ENCODE peak calls at places on chromosomes 3 and 15, in ten cellular contexts. Z, E, K, V, C, R, U, B, I and S are unnamed samples.
A peak's percentile ranks its signal among the peaks of the same experiment; 100 is the strongest.

GRCh38 chr3:158802399-158803023 is 657 bp downstream of the MFSD1 start:
- DNase-seq in Z (peak; percentile 26), E (no peak), K (no peak), V (no peak), C (no peak), R (no peak), U (no peak), B (no peak), I (peak; percentile 27), S (no peak)

GRCh38 chr3:119236756-119237155 is 3.9 kb downstream of the B4GALT4 start:
- DNase-seq in Z (peak; percentile 21), E (no peak), K (no peak), V (no peak), C (no peak), R (no peak), U (no peak), B (no peak), I (no peak), S (no peak)

GRCh38 chr15:68541743-68542142 is 37.0 kb upstream of the CORO2B start:
- DNase-seq in Z (no peak), E (no peak), K (no peak), V (no peak), C (no peak), R (no peak), U (no peak), B (no peak), I (no peak), S (no peak)

GRCh38 chr3:57967590-57967989 is 40.6 kb upstream of the FLNB start:
- DNase-seq in Z (peak; percentile 37), E (no peak), K (no peak), V (no peak), C (no peak), R (no peak), U (no peak), B (no peak), I (no peak), S (no peak)

GRCh38 chr3:38655708-38656300 is 6.3 kb upstream of the SCN5A start:
- DNase-seq in Z (peak; percentile 47), E (no peak), K (no peak), V (no peak), C (peak; percentile 47), R (peak; percentile 15), U (no peak), B (no peak), I (peak; percentile 53), S (no peak)

GRCh38 chr3:47643092-47643491 is 64.4 kb upstream of the CSPG5 start:
- DNase-seq in Z (no peak), E (no peak), K (no peak), V (no peak), C (no peak), R (no peak), U (no peak), B (no peak), I (no peak), S (no peak)

GRCh38 chr3:8607285-8608040 is 37.1 kb downstream of the SSUH2 start:
- DNase-seq in Z (no peak), E (peak; percentile 51), K (no peak), V (no peak), C (peak; percentile 53), R (peak; percentile 50), U (no peak), B (peak; percentile 57), I (peak; percentile 0), S (no peak)

GRCh38 chr3:79930196-79930595 is 162.4 kb upstream of the ROBO1 start:
- DNase-seq in Z (no peak), E (no peak), K (no peak), V (no peak), C (no peak), R (no peak), U (no peak), B (no peak), I (no peak), S (no peak)

GRCh38 chr15:88243895-88244787 is 12.4 kb downstream of the NTRK3 start:
- DNase-seq in Z (peak; percentile 39), E (no peak), K (no peak), V (no peak), C (peak; percentile 42), R (no peak), U (no peak), B (no peak), I (peak; percentile 13), S (peak; percentile 25)

GRCh38 chr15:29452881-29453731 is 183.5 kb upstream of the NSMCE3 start:
- DNase-seq in Z (no peak), E (no peak), K (no peak), V (no peak), C (peak; percentile 16), R (no peak), U (no peak), B (no peak), I (no peak), S (no peak)

GRCh38 chr3:12287727-12288465 is 974 bp upstream of the PPARG start:
- DNase-seq in Z (no peak), E (no peak), K (no peak), V (no peak), C (peak; percentile 67), R (no peak), U (no peak), B (peak; percentile 75), I (no peak), S (peak; percentile 3)

GRCh38 chr3:49276475-49277356 is at the start of gene C3orf62:
- DNase-seq in Z (peak; percentile 73), E (peak; percentile 62), K (peak; percentile 61), V (peak; percentile 42), C (peak; percentile 47), R (peak; percentile 40), U (peak; percentile 83), B (peak; percentile 84), I (no peak), S (peak; percentile 75)

GRCh38 chr3:71525376-71525775 is 58.2 kb downstream of the FOXP1 start:
- DNase-seq in Z (no peak), E (no peak), K (no peak), V (no peak), C (no peak), R (no peak), U (no peak), B (no peak), I (no peak), S (no peak)

GRCh38 chr15:58221591-58222241 is 83.5 kb downstream of the AQP9 start:
- DNase-seq in Z (no peak), E (no peak), K (no peak), V (no peak), C (peak; percentile 22), R (no peak), U (no peak), B (no peak), I (no peak), S (no peak)

GRCh38 chr3:39383190-39383912 is at the start of gene SLC25A38:
- DNase-seq in Z (peak; percentile 83), E (peak; percentile 54), K (peak; percentile 67), V (peak; percentile 56), C (peak; percentile 73), R (no peak), U (peak; percentile 88), B (peak; percentile 87), I (no peak), S (peak; percentile 85)

GRCh38 chr3:101809178-101810022 is 30.4 kb downstream of the NXPE3 start:
- DNase-seq in Z (peak; percentile 47), E (no peak), K (peak; percentile 26), V (no peak), C (peak; percentile 28), R (peak; percentile 27), U (no peak), B (no peak), I (peak; percentile 21), S (no peak)

GRCh38 chr15:78370013-78370412 is 29.9 kb downstream of the CRABP1 start:
- DNase-seq in Z (no peak), E (no peak), K (no peak), V (no peak), C (no peak), R (no peak), U (no peak), B (no peak), I (no peak), S (no peak)

GRCh38 chr3:141454906-141455602 is 31.8 kb upstream of the RASA2 start:
- DNase-seq in Z (peak; percentile 42), E (peak; percentile 65), K (no peak), V (no peak), C (no peak), R (peak; percentile 83), U (no peak), B (no peak), I (peak; percentile 68), S (peak; percentile 39)

GRCh38 chr3:42508562-42508961 is 6.1 kb downstream of the VIPR1 start:
- DNase-seq in Z (no peak), E (no peak), K (no peak), V (no peak), C (no peak), R (no peak), U (no peak), B (no peak), I (no peak), S (no peak)

GRCh38 chr3:111465081-111465670 is 76.8 kb upstream of the CD96 start:
- DNase-seq in Z (no peak), E (no peak), K (no peak), V (no peak), C (peak; percentile 18), R (no peak), U (no peak), B (no peak), I (no peak), S (no peak)

GRCh38 chr3:142987707-142988106 is 13.7 kb upstream of the U2SURP start:
- DNase-seq in Z (no peak), E (no peak), K (no peak), V (no peak), C (no peak), R (no peak), U (no peak), B (no peak), I (no peak), S (no peak)

GRCh38 chr3:194536883-194537637 is 50.3 kb upstream of the ATP13A3 start:
- DNase-seq in Z (no peak), E (no peak), K (no peak), V (no peak), C (no peak), R (peak; percentile 80), U (no peak), B (peak; percentile 82), I (peak; percentile 69), S (no peak)

GRCh38 chr3:158160958-158161357 is 51.1 kb downstream of the RSRC1 start:
- DNase-seq in Z (no peak), E (peak; percentile 73), K (no peak), V (no peak), C (no peak), R (no peak), U (no peak), B (no peak), I (no peak), S (no peak)

GRCh38 chr15:39181901-39182300 is 399.0 kb upstream of the THBS1 start:
- DNase-seq in Z (no peak), E (peak; percentile 73), K (no peak), V (no peak), C (no peak), R (no peak), U (no peak), B (no peak), I (no peak), S (no peak)

GRCh38 chr3:196097373-196098154 is 15.7 kb upstream of the TFRC start:
- DNase-seq in Z (no peak), E (no peak), K (no peak), V (no peak), C (no peak), R (no peak), U (no peak), B (no peak), I (no peak), S (no peak)

GRCh38 chr15:81411056-81411455 is 37.0 kb upstream of the TMC3 start:
- DNase-seq in Z (no peak), E (no peak), K (no peak), V (no peak), C (no peak), R (no peak), U (no peak), B (no peak), I (no peak), S (no peak)

GRCh38 chr15:88832791-88833190 is 29.6 kb downstream of the ACAN start:
- DNase-seq in Z (no peak), E (no peak), K (no peak), V (no peak), C (no peak), R (no peak), U (no peak), B (no peak), I (no peak), S (no peak)

GRCh38 chr15:68658151-68658550 is 79.4 kb downstream of the CORO2B start:
- DNase-seq in Z (no peak), E (no peak), K (no peak), V (no peak), C (no peak), R (no peak), U (no peak), B (no peak), I (no peak), S (no peak)